ENCODE peak calls at places on chromosomes 11 and 22, in six cellular contexts. U, G, Z, N, W and J are unnamed samples.

GRCh38 chr11:1565173-1565903 is 6.7 kb downstream of the DUSP8 start:
- DNase-seq in U (no peak), G (no peak), Z (no peak), N (no peak), W (no peak), J (no peak)

GRCh38 chr11:121706884-121707283 is 254.1 kb upstream of the SORL1-AS1 start:
- DNase-seq in U (no peak), G (no peak), Z (no peak), N (no peak), W (no peak), J (no peak)

GRCh38 chr11:116707250-116707649 is 65.5 kb downstream of the BUD13 start:
- DNase-seq in U (no peak), G (peak), Z (no peak), N (no peak), W (no peak), J (no peak)

GRCh38 chr11:30504468-30504867 is 81.7 kb downstream of the MPPED2 start:
- DNase-seq in U (no peak), G (no peak), Z (peak), N (no peak), W (no peak), J (no peak)

GRCh38 chr11:19938051-19938856 is 222.0 kb downstream of the DBX1 start:
- DNase-seq in U (peak), G (peak), Z (peak), N (peak), W (peak), J (peak)

GRCh38 chr11:85589373-85589772 is 37.8 kb downstream of the DLG2 start:
- DNase-seq in U (no peak), G (no peak), Z (no peak), N (no peak), W (no peak), J (no peak)

GRCh38 chr22:25449781-25450317 is 114.6 kb upstream of the GRK3 start:
- DNase-seq in U (no peak), G (no peak), Z (no peak), N (no peak), W (no peak), J (no peak)

GRCh38 chr11:11995601-11996000 is 12.8 kb downstream of the DKK3 start:
- DNase-seq in U (no peak), G (no peak), Z (no peak), N (no peak), W (no peak), J (no peak)

GRCh38 chr22:29520851-29521250 is 32.7 kb downstream of the THOC5 start:
- DNase-seq in U (no peak), G (no peak), Z (no peak), N (no peak), W (no peak), J (no peak)

GRCh38 chr11:131668867-131669780 is 298.7 kb downstream of the NTM start:
- DNase-seq in U (no peak), G (peak), Z (peak), N (peak), W (peak), J (no peak)
- TF ChIP-seq CTCF in U (peak), G (peak), Z (peak), N (peak), W (peak), J (no peak)

DNA sequence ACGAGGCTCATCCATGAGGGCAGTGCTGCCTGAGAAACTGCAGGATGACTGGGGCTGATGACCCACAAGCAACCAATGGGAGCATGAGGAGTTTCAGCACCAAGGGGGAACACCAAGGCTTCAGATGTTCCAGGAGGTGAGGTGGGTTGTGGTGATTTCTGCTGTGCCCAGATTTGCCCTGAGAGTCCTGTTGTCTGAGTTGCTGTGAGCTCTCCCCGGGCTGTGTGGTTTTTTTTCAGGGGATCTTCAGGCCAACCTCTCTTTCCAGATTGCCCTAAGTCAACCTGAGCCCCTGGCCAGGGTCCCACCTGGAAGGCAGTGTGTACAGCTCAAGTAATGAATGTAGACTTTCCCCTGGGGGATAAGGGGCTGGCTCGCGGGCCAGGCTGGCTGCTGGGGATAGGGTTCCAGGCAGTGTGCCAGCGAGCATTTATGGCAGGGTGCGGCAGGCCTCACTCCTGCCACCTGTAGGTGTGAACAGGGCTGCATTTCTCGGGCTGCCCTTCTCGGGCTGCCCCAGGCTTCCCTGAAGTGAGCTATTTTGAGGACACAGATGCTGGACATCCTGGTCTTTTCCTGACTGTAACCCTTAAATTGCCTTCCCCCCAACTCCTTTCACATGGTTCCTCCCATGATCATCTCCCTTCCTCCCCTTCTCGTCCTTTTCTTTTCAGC is 9.8 kb downstream of the SLC22A6 start:
- DNase-seq in U (peak), G (peak), Z (peak), N (no peak), W (peak), J (no peak)
- TF ChIP-seq CTCF in U (peak), G (peak), Z (peak), N (peak), W (peak), J (no peak)

DNA sequence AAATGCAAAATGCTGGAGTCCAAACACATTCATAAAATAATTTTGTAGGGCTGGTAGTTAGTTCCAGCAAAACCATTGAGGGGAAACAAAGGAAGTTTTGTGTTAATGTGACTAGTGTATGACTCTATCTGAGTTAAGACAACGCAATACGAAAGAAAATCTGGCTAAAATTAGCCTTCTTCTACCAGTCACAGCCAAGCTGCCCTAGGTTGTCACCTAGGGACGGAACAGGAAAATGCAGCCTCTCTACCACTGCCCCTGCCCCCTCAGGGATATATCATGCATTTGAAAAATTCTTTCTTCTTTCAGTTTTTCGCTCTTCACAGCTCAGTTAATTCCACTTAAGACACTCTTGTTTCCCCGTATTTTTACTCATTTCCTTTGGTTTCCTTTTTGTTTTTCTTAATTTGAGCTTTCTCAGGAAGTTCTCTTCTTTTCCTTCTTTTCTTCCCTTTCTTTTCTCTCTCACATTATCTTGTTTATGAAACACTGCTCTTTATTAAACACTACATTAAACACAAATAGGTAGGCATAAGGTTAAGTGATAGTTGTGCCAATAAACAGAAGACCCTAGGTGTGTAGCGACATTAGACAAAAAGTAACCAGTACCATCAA is 30.6 kb downstream of the KIRREL3 start:
- DNase-seq in U (no peak), G (peak), Z (peak), N (no peak), W (no peak), J (no peak)
- TF ChIP-seq CTCF in U (peak), G (peak), Z (peak), N (no peak), W (peak), J (no peak)

GRCh38 chr11:119721129-119722120 is 7.6 kb downstream of the NECTIN1 start:
- DNase-seq in U (peak), G (peak), Z (no peak), N (no peak), W (no peak), J (no peak)
- TF ChIP-seq CTCF in U (peak), G (peak), Z (peak), N (peak), W (peak), J (no peak)

DNA sequence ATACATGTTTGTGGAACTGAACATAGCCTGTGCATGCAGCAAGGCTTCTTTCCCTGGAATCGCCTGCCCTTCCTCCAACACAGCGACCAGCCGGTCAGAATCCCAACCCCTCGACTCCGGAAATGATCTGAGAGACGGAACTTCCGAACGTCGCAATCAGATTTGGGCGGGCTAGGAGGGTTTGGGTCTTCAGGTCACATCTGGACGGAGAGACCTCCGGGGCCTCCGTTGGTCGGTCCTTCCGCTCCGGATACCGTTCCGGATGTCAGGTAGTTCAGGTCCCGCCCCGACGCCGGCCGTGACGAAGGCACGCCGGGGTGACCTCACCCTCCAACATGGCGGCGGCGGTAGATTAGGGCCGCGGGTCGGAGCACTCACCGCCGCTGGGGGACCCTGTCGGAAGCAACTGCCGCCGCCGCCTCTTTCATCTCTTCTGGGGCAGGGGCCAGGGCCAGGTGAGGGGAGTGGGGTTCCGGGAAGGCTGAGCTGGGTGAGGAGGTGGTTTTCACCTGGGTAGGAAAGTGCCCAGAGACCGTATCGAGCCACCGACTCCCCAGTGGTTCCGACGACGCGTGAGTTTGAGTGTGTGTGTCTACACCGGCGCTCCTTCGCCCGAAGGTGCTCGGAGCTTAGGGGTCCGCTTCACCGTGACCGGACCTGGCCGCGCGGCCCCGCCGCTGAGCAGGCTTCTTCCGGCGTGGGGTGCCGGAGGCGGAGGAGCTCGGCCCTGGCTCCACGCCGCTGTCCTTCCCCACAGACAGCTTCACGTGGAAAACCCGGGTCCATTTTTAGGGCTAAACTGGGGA is at the start of gene BCL2L13:
- DNase-seq in U (peak), G (peak), Z (peak), N (peak), W (peak), J (peak)
- TF ChIP-seq CTCF in U (no peak), G (no peak), Z (no peak), N (peak), W (no peak), J (no peak)

DNA sequence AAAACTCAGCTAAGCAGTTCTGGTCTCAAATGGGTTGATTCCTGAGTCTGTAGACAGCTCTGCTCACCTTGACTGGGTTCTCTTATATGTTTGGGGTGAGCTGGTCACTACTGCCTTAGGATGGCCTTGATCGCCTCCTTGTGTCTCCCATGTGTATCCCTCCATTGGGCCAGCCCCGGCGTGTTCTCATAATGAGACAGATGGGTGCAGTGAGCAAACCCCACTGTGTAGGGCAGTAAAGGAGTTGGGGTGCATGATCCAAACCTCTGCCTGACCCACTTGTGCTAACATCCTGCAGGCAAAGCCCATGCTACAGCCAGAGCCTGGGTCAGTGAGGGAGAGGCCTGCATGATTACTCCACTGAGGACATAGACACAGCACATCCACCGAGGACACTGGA is 657.6 kb downstream of the BRD1 start:
- DNase-seq in U (no peak), G (no peak), Z (no peak), N (no peak), W (no peak), J (no peak)
- TF ChIP-seq CTCF in U (no peak), G (no peak), Z (no peak), N (no peak), W (no peak), J (no peak)

GRCh38 chr11:88424881-88425280 is 87.3 kb upstream of the CTSC start:
- DNase-seq in U (no peak), G (no peak), Z (no peak), N (no peak), W (no peak), J (no peak)

GRCh38 chr11:88418508-88418907 is 81.0 kb upstream of the CTSC start:
- DNase-seq in U (no peak), G (no peak), Z (no peak), N (no peak), W (no peak), J (no peak)

GRCh38 chr11:88421530-88421929 is 84.0 kb upstream of the CTSC start:
- DNase-seq in U (no peak), G (no peak), Z (peak), N (peak), W (no peak), J (no peak)

GRCh38 chr11:88415495-88415894 is 78.0 kb upstream of the CTSC start:
- DNase-seq in U (no peak), G (no peak), Z (no peak), N (no peak), W (no peak), J (no peak)

DNA sequence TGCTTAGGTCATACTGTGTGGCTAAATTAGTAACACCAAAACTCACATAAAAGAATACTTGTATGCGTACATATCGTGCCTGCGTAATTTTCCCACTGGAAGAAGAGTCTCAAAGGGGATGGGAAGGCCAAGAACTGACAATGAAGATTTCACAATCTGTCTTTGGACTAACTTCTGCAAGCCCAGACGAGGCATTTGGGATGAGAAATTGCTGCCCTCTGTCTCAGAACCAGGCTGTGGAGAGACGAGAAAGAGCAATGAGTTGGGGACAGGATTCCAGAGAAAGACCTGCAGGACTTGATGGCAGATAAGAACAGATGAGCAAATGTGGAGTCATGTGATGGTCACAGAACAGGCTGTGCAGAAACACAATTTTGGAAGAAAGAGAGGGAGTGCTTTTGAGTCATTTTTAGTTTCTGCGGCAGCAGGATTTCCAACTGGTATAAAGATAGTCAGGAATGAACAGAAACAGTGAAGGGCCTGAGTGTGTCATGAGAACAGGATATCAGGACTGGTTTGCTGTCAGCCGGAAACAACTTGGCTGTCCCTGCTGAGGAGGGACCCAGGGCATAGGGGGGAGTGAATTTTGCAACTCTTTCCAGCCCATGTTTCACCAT is 82.7 kb upstream of the CTSC start:
- DNase-seq in U (peak), G (no peak), Z (no peak), N (no peak), W (no peak), J (no peak)
- TF ChIP-seq CTCF in U (no peak), G (no peak), Z (no peak), N (no peak), W (no peak), J (no peak)

GRCh38 chr11:107898270-107898669 is 30.0 kb upstream of the RAB39A start:
- DNase-seq in U (no peak), G (peak), Z (peak), N (peak), W (peak), J (no peak)
- TF ChIP-seq CTCF in U (peak), G (peak), Z (peak), N (peak), W (peak), J (no peak)